ENCODE peak calls at places on chromosomes 1 and 21, in nine cellular contexts. R is activated effector memory CD4-positive, alpha-beta T cell treated with Interleukin-2 at 50 U/mL for 16 hours; O is activated naive CD8-positive, alpha-beta T cell treated with anti-CD3 and anti-CD28 coated beads for 36 hours; K is choroid plexus epithelial cell; C is endothelial cell; G is stimulated activated effector memory CD8-positive, alpha-beta T cell treated with anti-CD3 and anti-CD28 coated beads, Interleukin-12 subunit alpha, Interleukin-12 subunit beta, amount 100 ng/mL, for 72 hours; Q is D341Med; H is epithelial cell of esophagus; A is stimulated activated naive CD8-positive, alpha-beta T cell treated with anti-CD3 and anti-CD28 coated beads, Interleukin-15, Interleukin-2, amounts not matched to agents 100 U/mL and 50 U/mL, for 24 hours. B is an unnamed sample.

GRCh38 chr1:164786980-164787833 is 228.2 kb downstream of the PBX1 start:
- DNase-seq in O (peak; percentile 54), R (peak; percentile 11), K (peak; percentile 90), C (peak; percentile 75), H (peak; percentile 87), G (peak; percentile 72), Q (peak; percentile 90), A (peak; percentile 55), B (peak; percentile 71)

GRCh38 chr1:197249324-197249723 is 18.7 kb upstream of the CRB1 start:
- DNase-seq in O (no peak), R (no peak), C (no peak), Q (no peak), A (no peak), K (no peak), H (no peak), G (no peak), B (no peak)

GRCh38 chr21:29641635-29642550 is 297.9 kb downstream of the GRIK1 start:
- DNase-seq in H (no peak), R (no peak), K (no peak), A (no peak), C (no peak), G (no peak), O (no peak), Q (no peak), B (no peak)

GRCh38 chr1:235933483-235934116 is 66.9 kb upstream of the LYST start:
- DNase-seq in G (no peak), Q (no peak), K (no peak), A (no peak), R (no peak), O (no peak), C (no peak), H (no peak), B (no peak)

GRCh38 chr1:207414606-207415108 is 39.5 kb upstream of the CR2 start:
- DNase-seq in R (no peak), O (peak; percentile 55), H (no peak), G (no peak), Q (no peak), C (no peak), K (no peak), A (peak; percentile 52), B (no peak)

GRCh38 chr1:15343729-15344128 is 66.0 kb upstream of the EFHD2 start:
- DNase-seq in H (no peak), C (no peak), A (no peak), G (no peak), Q (no peak), K (peak; percentile 25), R (no peak), O (no peak), B (no peak)

GRCh38 chr1:41745022-41745421 is 173.7 kb downstream of the HIVEP3 start:
- DNase-seq in O (no peak), Q (no peak), A (no peak), C (no peak), R (no peak), G (no peak), K (no peak), H (no peak), B (no peak)

GRCh38 chr1:116486424-116486823 is 84.4 kb downstream of the CD58 start:
- DNase-seq in G (no peak), R (no peak), K (peak; percentile 80), H (no peak), O (no peak), C (no peak), A (no peak), Q (no peak), B (peak; percentile 53)

GRCh38 chr1:6544831-6545230 is 9.5 kb downstream of the NOL9 start:
- DNase-seq in Q (no peak), O (no peak), A (no peak), C (no peak), G (no peak), R (no peak), K (peak; percentile 58), H (peak; percentile 50), B (peak; percentile 10)

GRCh38 chr1:211613108-211613947 is 34.4 kb upstream of the SLC30A1 start:
- DNase-seq in Q (no peak), A (no peak), H (peak; percentile 91), R (no peak), K (peak; percentile 96), G (no peak), C (no peak), O (no peak), B (peak; percentile 90)

GRCh38 chr1:183180634-183181056 is 5.4 kb upstream of the LAMC2 start:
- DNase-seq in O (peak; percentile 19), R (no peak), A (peak; percentile 15), K (peak; percentile 79), Q (no peak), C (peak; percentile 5), G (no peak), H (peak; percentile 93), B (peak; percentile 96)

GRCh38 chr1:223811634-223812101 is 34.1 kb downstream of the TP53BP2 start:
- DNase-seq in A (no peak), Q (no peak), O (no peak), G (no peak), K (peak; percentile 72), C (no peak), H (peak; percentile 44), R (no peak), B (peak; percentile 27)

GRCh38 chr1:211648980-211649934 is 26.2 kb downstream of the NEK2 start:
- DNase-seq in A (no peak), H (no peak), G (no peak), K (peak; percentile 50), O (peak; percentile 45), R (no peak), Q (peak; percentile 89), C (no peak), B (no peak)

GRCh38 chr1:239982762-239983161 is 108.9 kb upstream of the FMN2 start:
- DNase-seq in A (no peak), C (no peak), O (no peak), R (no peak), G (no peak), H (no peak), K (no peak), Q (no peak), B (no peak)

GRCh38 chr1:110070282-110070967 is at the start of gene ALX3:
- DNase-seq in C (no peak), Q (no peak), R (no peak), G (no peak), K (no peak), H (no peak), A (no peak), O (no peak), B (no peak)

GRCh38 chr1:222028151-222028550 is 286.3 kb upstream of the DUSP10 start:
- DNase-seq in C (no peak), O (no peak), R (no peak), Q (peak; percentile 69), A (no peak), H (no peak), G (no peak), K (no peak), B (no peak)

GRCh38 chr21:27045281-27045985 is 78.5 kb upstream of the ADAMTS5 start:
- DNase-seq in A (no peak), O (no peak), Q (no peak), H (no peak), R (no peak), G (no peak), K (no peak), C (no peak), B (no peak)

GRCh38 chr1:232149302-232150201 is 480.4 kb downstream of the SIPA1L2 start:
- DNase-seq in O (no peak), R (no peak), A (no peak), G (no peak), Q (no peak), H (peak; percentile 80), C (no peak), K (peak; percentile 70), B (peak; percentile 67)

GRCh38 chr1:209965996-209966395 is 28.0 kb downstream of the SYT14 start:
- DNase-seq in O (no peak), K (no peak), H (no peak), G (no peak), C (no peak), Q (no peak), A (no peak), R (no peak), B (no peak)

GRCh38 chr1:90220941-90221693 is 226.2 kb downstream of the ZNF326 start:
- DNase-seq in O (no peak), G (no peak), A (no peak), H (no peak), R (no peak), C (no peak), Q (no peak), K (no peak), B (no peak)

GRCh38 chr1:109532365-109533136 is 7.1 kb upstream of the GPR61 start:
- DNase-seq in C (peak; percentile 92), R (peak; percentile 85), G (peak; percentile 97), O (peak; percentile 89), Q (peak; percentile 89), A (peak; percentile 94), K (peak; percentile 86), H (peak; percentile 67), B (peak; percentile 37)

GRCh38 chr1:169873582-169874200 is 20.0 kb downstream of the SCYL3 start:
- DNase-seq in K (no peak), A (no peak), R (no peak), G (no peak), Q (no peak), C (no peak), O (no peak), H (no peak), B (no peak)

GRCh38 chr21:35410656-35411055 is 361.6 kb upstream of the RUNX1 start:
- DNase-seq in O (no peak), A (no peak), Q (no peak), C (no peak), R (no peak), H (no peak), K (no peak), G (no peak), B (no peak)

GRCh38 chr21:31366825-31367224 is 22.8 kb upstream of the TIAM1 start:
- DNase-seq in O (no peak), C (no peak), Q (no peak), A (no peak), R (no peak), H (peak; percentile 92), K (peak; percentile 95), G (no peak), B (peak; percentile 95)

GRCh38 chr1:181152892-181153633 is 64.6 kb downstream of the IER5 start:
- DNase-seq in C (peak; percentile 58), G (no peak), R (no peak), O (no peak), A (no peak), H (no peak), K (peak; percentile 92), Q (peak; percentile 78), B (no peak)

GRCh38 chr1:43313771-43314170 is 13.0 kb downstream of the TIE1 start:
- DNase-seq in Q (no peak), G (no peak), A (no peak), R (no peak), C (no peak), K (no peak), O (no peak), H (no peak), B (no peak)

GRCh38 chr21:25385912-25386474 is 221.3 kb downstream of the MRPL39 start:
- DNase-seq in C (peak; percentile 12), A (no peak), G (no peak), R (no peak), K (peak; percentile 86), Q (peak; percentile 52), O (no peak), H (peak; percentile 71), B (peak; percentile 37)

B was measured in mammary epithelial cell.